ENCODE peak calls at places on chromosomes 1 and 21, in five cellular contexts. One of them, this sample, is unnamed.

GRCh38 chr1:151985270-151985669 is 8.4 kb downstream of the S100A10 start:
- DNase-seq in ovary: no peak
- DNase-seq in upper lobe of right lung: no peak
- DNase-seq in body of pancreas: no peak
- DNase-seq in thoracic aorta: no peak
- DNase-seq in this sample: no peak

GRCh38 chr1:98203461-98203860 is 282.6 kb upstream of the DPYD start:
- DNase-seq in ovary: no peak
- DNase-seq in upper lobe of right lung: no peak
- DNase-seq in body of pancreas: no peak
- DNase-seq in thoracic aorta: no peak
- DNase-seq in this sample: no peak

GRCh38 chr21:29501451-29501850 is 202.7 kb downstream of the BACH1 start:
- DNase-seq in ovary: no peak
- DNase-seq in upper lobe of right lung: no peak
- DNase-seq in body of pancreas: no peak
- DNase-seq in thoracic aorta: no peak
- DNase-seq in this sample: no peak

GRCh38 chr1:225868631-225869330 is 13.4 kb downstream of the TMEM63A start:
- DNase-seq in ovary: no peak
- DNase-seq in upper lobe of right lung: no peak
- DNase-seq in body of pancreas: no peak
- DNase-seq in thoracic aorta: no peak
- DNase-seq in this sample: no peak

GRCh38 chr1:210239295-210240155 is 6.9 kb downstream of the SERTAD4 start:
- DNase-seq in ovary: peak; percentile 47
- DNase-seq in upper lobe of right lung: no peak
- DNase-seq in body of pancreas: peak; percentile 27
- DNase-seq in thoracic aorta: no peak
- DNase-seq in this sample: peak; percentile 78

GRCh38 chr1:38891753-38892152 is 10.4 kb upstream of the GJA9 start:
- DNase-seq in ovary: no peak
- DNase-seq in upper lobe of right lung: no peak
- DNase-seq in body of pancreas: no peak
- DNase-seq in thoracic aorta: no peak
- DNase-seq in this sample: no peak

GRCh38 chr21:33949516-33950424 is 34.2 kb upstream of the ATP5PO start:
- DNase-seq in ovary: no peak
- DNase-seq in upper lobe of right lung: no peak
- DNase-seq in body of pancreas: no peak
- DNase-seq in thoracic aorta: no peak
- DNase-seq in this sample: no peak

GRCh38 chr1:191831572-191831971 is 326.7 kb upstream of the RGS18 start:
- DNase-seq in ovary: no peak
- DNase-seq in upper lobe of right lung: no peak
- DNase-seq in body of pancreas: no peak
- DNase-seq in thoracic aorta: no peak
- DNase-seq in this sample: no peak

GRCh38 chr1:41780916-41781315 is 137.8 kb downstream of the HIVEP3 start:
- DNase-seq in ovary: no peak
- DNase-seq in upper lobe of right lung: no peak
- DNase-seq in body of pancreas: no peak
- DNase-seq in thoracic aorta: no peak
- DNase-seq in this sample: no peak

GRCh38 chr1:8947127-8947691 is 1.5 kb downstream of the CA6 start:
- DNase-seq in ovary: no peak
- DNase-seq in upper lobe of right lung: no peak
- DNase-seq in body of pancreas: no peak
- DNase-seq in thoracic aorta: no peak
- DNase-seq in this sample: no peak

GRCh38 chr1:148161252-148161901 is 9.3 kb upstream of the NBPF11 start:
- DNase-seq in ovary: no peak
- DNase-seq in upper lobe of right lung: peak; percentile 65
- DNase-seq in body of pancreas: no peak
- DNase-seq in thoracic aorta: no peak
- DNase-seq in this sample: no peak

GRCh38 chr1:198794498-198794897 is 155.7 kb downstream of the PTPRC start:
- DNase-seq in ovary: no peak
- DNase-seq in upper lobe of right lung: no peak
- DNase-seq in body of pancreas: no peak
- DNase-seq in thoracic aorta: no peak
- DNase-seq in this sample: no peak

GRCh38 chr1:25952851-25953401 is 44.9 kb downstream of the PAFAH2 start:
- DNase-seq in ovary: no peak
- DNase-seq in upper lobe of right lung: no peak
- DNase-seq in body of pancreas: no peak
- DNase-seq in thoracic aorta: no peak
- DNase-seq in this sample: no peak

GRCh38 chr1:226728448-226728847 is 10.6 kb downstream of the ITPKB start:
- DNase-seq in ovary: no peak
- DNase-seq in upper lobe of right lung: no peak
- DNase-seq in body of pancreas: no peak
- DNase-seq in thoracic aorta: no peak
- DNase-seq in this sample: no peak

GRCh38 chr1:53375440-53375839 is 47.6 kb upstream of the LRP8 start:
- DNase-seq in ovary: no peak
- DNase-seq in upper lobe of right lung: peak; percentile 60
- DNase-seq in body of pancreas: no peak
- DNase-seq in thoracic aorta: no peak
- DNase-seq in this sample: no peak

GRCh38 chr1:233647083-233647482 is 33.2 kb downstream of the KCNK1 start:
- DNase-seq in ovary: no peak
- DNase-seq in upper lobe of right lung: no peak
- DNase-seq in body of pancreas: no peak
- DNase-seq in thoracic aorta: no peak
- DNase-seq in this sample: no peak

GRCh38 chr1:235326719-235327558 is 1.0 kb downstream of the ARID4B start:
- DNase-seq in ovary: peak; percentile 33
- DNase-seq in upper lobe of right lung: peak; percentile 74
- DNase-seq in body of pancreas: peak; percentile 42
- DNase-seq in thoracic aorta: no peak
- DNase-seq in this sample: peak; percentile 60

GRCh38 chr1:60223370-60223652 is 149.7 kb upstream of the C1orf87 start:
- DNase-seq in ovary: no peak
- DNase-seq in upper lobe of right lung: no peak
- DNase-seq in body of pancreas: no peak
- DNase-seq in thoracic aorta: no peak
- DNase-seq in this sample: no peak

GRCh38 chr1:201468501-201468843 is 516 bp downstream of the PHLDA3 start:
- DNase-seq in ovary: peak; percentile 53
- DNase-seq in upper lobe of right lung: peak; percentile 73
- DNase-seq in body of pancreas: peak; percentile 32
- DNase-seq in thoracic aorta: no peak
- DNase-seq in this sample: no peak

GRCh38 chr1:184116287-184116686 is 64.8 kb downstream of the TSEN15 start:
- DNase-seq in ovary: no peak
- DNase-seq in upper lobe of right lung: no peak
- DNase-seq in body of pancreas: no peak
- DNase-seq in thoracic aorta: no peak
- DNase-seq in this sample: no peak

GRCh38 chr1:223727541-223727940 is 15.2 kb downstream of the CAPN2 start:
- DNase-seq in ovary: no peak
- DNase-seq in upper lobe of right lung: no peak
- DNase-seq in body of pancreas: no peak
- DNase-seq in thoracic aorta: no peak
- DNase-seq in this sample: no peak

GRCh38 chr1:161902146-161902545 is 121.5 kb downstream of the OLFML2B start:
- DNase-seq in ovary: no peak
- DNase-seq in upper lobe of right lung: no peak
- DNase-seq in body of pancreas: no peak
- DNase-seq in thoracic aorta: no peak
- DNase-seq in this sample: no peak

GRCh38 chr1:191608367-191608766 is 549.9 kb upstream of the RGS18 start:
- DNase-seq in ovary: no peak
- DNase-seq in upper lobe of right lung: no peak
- DNase-seq in body of pancreas: no peak
- DNase-seq in thoracic aorta: no peak
- DNase-seq in this sample: no peak

GRCh38 chr1:204990059-204990664 is 52.9 kb upstream of the CNTN2 start:
- DNase-seq in ovary: no peak
- DNase-seq in upper lobe of right lung: no peak
- DNase-seq in body of pancreas: no peak
- DNase-seq in thoracic aorta: no peak
- DNase-seq in this sample: no peak

GRCh38 chr1:94011709-94012590 is 102.7 kb upstream of the GCLM start:
- DNase-seq in ovary: no peak
- DNase-seq in upper lobe of right lung: no peak
- DNase-seq in body of pancreas: no peak
- DNase-seq in thoracic aorta: no peak
- DNase-seq in this sample: no peak

GRCh38 chr1:22815421-22816062 is 104.9 kb downstream of the EPHB2 start:
- DNase-seq in ovary: no peak
- DNase-seq in upper lobe of right lung: no peak
- DNase-seq in body of pancreas: no peak
- DNase-seq in thoracic aorta: no peak
- DNase-seq in this sample: no peak

GRCh38 chr1:164716992-164717703 is 158.2 kb downstream of the PBX1 start:
- DNase-seq in ovary: no peak
- DNase-seq in upper lobe of right lung: no peak
- DNase-seq in body of pancreas: peak; percentile 33
- DNase-seq in thoracic aorta: no peak
- DNase-seq in this sample: no peak

DNA sequence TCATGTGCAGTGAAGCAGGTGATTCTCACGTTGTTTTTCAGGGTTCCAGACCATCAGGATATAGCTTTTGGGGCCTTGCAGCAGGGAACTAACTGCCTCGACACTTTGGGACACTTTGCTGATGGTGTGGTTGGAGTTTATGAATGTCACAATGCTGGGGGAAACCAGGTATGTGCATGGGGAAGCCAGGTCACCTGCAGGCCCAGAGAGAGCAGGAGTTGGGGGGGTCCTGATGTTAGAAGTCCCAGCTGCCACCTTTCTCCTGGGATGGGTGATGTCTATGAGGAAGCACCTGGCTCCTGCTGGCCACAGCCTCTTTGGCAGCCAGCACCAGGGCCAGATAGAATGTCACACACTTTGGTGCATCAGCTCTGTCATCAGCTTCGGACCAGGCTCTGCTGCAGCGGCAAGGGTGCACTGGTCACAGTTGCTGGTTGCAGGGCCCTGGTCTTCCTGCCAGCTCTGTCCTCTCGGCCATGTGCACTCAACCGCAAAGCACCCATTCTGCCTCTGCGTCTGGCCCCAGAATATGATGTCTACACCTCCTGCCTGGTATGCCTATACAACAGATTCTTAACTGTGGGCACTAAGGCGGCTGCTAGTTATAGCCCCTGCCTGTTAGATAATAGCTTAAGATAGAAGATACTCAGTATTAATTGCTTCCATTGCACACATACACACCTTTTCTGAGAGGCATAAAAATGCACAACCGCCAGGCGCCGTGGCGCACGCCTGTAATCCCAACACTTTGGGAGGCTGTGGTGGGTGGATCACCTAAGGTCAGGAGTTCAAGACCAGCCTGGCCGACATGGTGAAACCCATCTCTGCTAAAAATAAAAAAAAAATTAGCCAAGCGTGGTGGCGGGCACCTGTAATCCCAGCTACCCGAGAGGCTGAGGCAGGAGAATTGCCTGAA is 160.7 kb downstream of the PGBD5 start:
- DNase-seq in ovary: peak; percentile 12
- DNase-seq in upper lobe of right lung: peak; percentile 48
- DNase-seq in body of pancreas: no peak
- DNase-seq in thoracic aorta: no peak
- DNase-seq in this sample: no peak
- H3K36me3 ChIP-seq in ovary: no peaks in the 10 kb centered on the region
- H3K36me3 ChIP-seq in upper lobe of right lung: peaks cover 39% of the 10 kb centered on the region
- H3K36me3 ChIP-seq in body of pancreas: peaks cover 13% of the 10 kb centered on the region
- H3K36me3 ChIP-seq in thoracic aorta: peaks cover 32% of the 10 kb centered on the region
- H3K36me3 ChIP-seq in this sample: peaks cover 39% of the 10 kb centered on the region

GRCh38 chr1:170273556-170274501 is 128.1 kb downstream of the NTMT2 start:
- DNase-seq in ovary: no peak
- DNase-seq in upper lobe of right lung: no peak
- DNase-seq in body of pancreas: peak; percentile 29
- DNase-seq in thoracic aorta: no peak
- DNase-seq in this sample: no peak

GRCh38 chr1:170267317-170267716 is 121.6 kb downstream of the NTMT2 start:
- DNase-seq in ovary: no peak
- DNase-seq in upper lobe of right lung: no peak
- DNase-seq in body of pancreas: no peak
- DNase-seq in thoracic aorta: no peak
- DNase-seq in this sample: no peak

DNA sequence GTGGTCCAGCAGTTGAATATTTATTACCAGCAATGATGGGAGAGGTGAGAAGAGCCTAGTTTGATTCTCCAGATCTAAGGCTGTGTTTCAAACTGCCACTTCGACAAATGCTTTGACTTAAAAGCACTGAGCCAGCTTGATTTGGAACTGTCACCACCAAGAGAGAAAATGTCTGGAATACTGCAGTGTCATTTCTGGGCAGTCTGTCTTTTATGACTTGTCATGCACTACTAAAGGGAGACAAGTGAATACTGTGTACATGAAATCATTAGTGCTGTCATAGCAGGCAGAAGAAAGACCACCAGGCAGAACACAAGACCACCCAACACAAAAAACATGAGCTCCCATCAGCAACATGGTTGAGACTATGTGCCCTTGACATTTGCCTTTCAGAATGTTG is 125.7 kb downstream of the NTMT2 start:
- DNase-seq in ovary: no peak
- DNase-seq in upper lobe of right lung: no peak
- DNase-seq in body of pancreas: no peak
- DNase-seq in thoracic aorta: no peak
- DNase-seq in this sample: no peak
- H3K4me3 ChIP-seq in ovary: no peak overlapping the region
- H3K4me3 ChIP-seq in upper lobe of right lung: no peak overlapping the region
- H3K4me3 ChIP-seq in body of pancreas: no peak overlapping the region
- H3K4me3 ChIP-seq in thoracic aorta: no peak overlapping the region
- H3K4me3 ChIP-seq in this sample: no peak overlapping the region

DNA sequence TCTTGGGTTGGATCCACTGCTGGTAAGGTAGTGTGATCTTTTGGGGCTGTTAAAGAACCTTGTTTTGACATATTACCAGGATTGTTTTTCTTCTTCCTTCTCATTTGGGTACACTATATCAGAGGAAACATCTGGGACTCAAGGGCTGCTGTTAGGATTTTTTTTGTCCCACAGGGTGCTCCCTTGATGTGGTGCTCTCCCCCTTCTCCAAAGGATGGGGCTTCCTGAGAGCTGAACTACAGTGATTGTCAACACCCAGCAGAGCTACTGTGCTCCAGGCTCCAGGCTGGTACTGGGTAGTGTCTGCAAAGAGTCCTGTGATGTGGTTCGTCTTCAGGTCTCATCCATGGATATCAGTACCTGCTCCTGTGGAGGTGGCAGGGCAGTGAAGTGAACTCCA is 20.6 kb downstream of the IFI16 start:
- DNase-seq in ovary: no peak
- DNase-seq in upper lobe of right lung: no peak
- DNase-seq in body of pancreas: no peak
- DNase-seq in thoracic aorta: no peak
- DNase-seq in this sample: no peak
- H3K36me3 ChIP-seq in ovary: no peaks in the 10 kb centered on the region
- H3K36me3 ChIP-seq in upper lobe of right lung: peaks cover 62% of the 10 kb centered on the region
- H3K36me3 ChIP-seq in body of pancreas: no peaks in the 10 kb centered on the region
- H3K36me3 ChIP-seq in thoracic aorta: peaks cover 16% of the 10 kb centered on the region
- H3K36me3 ChIP-seq in this sample: peaks cover 59% of the 10 kb centered on the region

DNA sequence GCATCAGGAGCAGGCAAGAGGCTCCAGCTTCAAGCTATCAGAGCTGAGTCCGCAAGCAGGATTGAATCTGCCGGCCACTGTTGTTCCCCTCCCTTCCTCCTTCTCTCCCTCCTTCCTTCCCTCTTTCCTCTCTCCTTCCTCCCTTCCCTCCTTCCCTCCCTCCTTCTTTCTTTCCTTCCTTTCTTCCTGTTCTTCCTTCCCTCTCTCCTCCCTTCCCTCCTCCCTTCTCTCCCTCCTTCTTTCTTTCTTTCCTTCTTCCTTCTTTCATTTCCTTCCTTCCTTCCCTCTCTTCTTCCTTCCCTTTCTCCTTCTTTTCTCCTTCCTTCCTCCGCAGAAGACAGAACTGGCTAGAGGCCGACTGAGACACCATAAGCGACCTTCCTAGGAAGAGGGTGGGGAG is 534.0 kb downstream of the NPHP4 start:
- DNase-seq in ovary: no peak
- DNase-seq in upper lobe of right lung: no peak
- DNase-seq in body of pancreas: no peak
- DNase-seq in thoracic aorta: no peak
- DNase-seq in this sample: no peak
- H3K4me3 ChIP-seq in ovary: no peak overlapping the region
- H3K4me3 ChIP-seq in upper lobe of right lung: no peak overlapping the region
- H3K4me3 ChIP-seq in body of pancreas: no peak overlapping the region
- H3K4me3 ChIP-seq in thoracic aorta: no peak overlapping the region
- H3K4me3 ChIP-seq in this sample: no peak overlapping the region